ENCODE peak calls at places on chromosomes 5 and 9, in six cellular contexts. One of them, this sample, is unnamed.

GRCh38 chr9:128913995-128914772 is 6.6 kb upstream of the PHYHD1 start:
- DNase-seq in CD8-positive, alpha-beta T cell: no peak
- DNase-seq in effector memory CD4-positive, alpha-beta T cell: no peak
- DNase-seq in K562: no peak
- DNase-seq in kidney: no peak
- DNase-seq in epithelial cell of prostate: no peak
- DNase-seq in this sample: no peak

GRCh38 chr5:141968914-141969608 is at the start of gene RNF14:
- DNase-seq in kidney: peak
- DNase-seq in effector memory CD4-positive, alpha-beta T cell: peak
- DNase-seq in K562: peak
- DNase-seq in epithelial cell of prostate: peak
- DNase-seq in CD8-positive, alpha-beta T cell: peak
- DNase-seq in this sample: peak

GRCh38 chr9:95116002-95116819 is 201.3 kb downstream of the FANCC start:
- DNase-seq in epithelial cell of prostate: no peak
- DNase-seq in effector memory CD4-positive, alpha-beta T cell: no peak
- DNase-seq in CD8-positive, alpha-beta T cell: no peak
- DNase-seq in K562: no peak
- DNase-seq in kidney: no peak
- DNase-seq in this sample: no peak

GRCh38 chr9:22165144-22165543 is 156.0 kb upstream of the CDKN2B start:
- DNase-seq in epithelial cell of prostate: no peak
- DNase-seq in K562: no peak
- DNase-seq in CD8-positive, alpha-beta T cell: no peak
- DNase-seq in effector memory CD4-positive, alpha-beta T cell: no peak
- DNase-seq in kidney: no peak
- DNase-seq in this sample: no peak

GRCh38 chr5:67375606-67376005 is 179.0 kb upstream of the CD180 start:
- DNase-seq in CD8-positive, alpha-beta T cell: no peak
- DNase-seq in effector memory CD4-positive, alpha-beta T cell: no peak
- DNase-seq in kidney: no peak
- DNase-seq in K562: peak
- DNase-seq in epithelial cell of prostate: no peak
- DNase-seq in this sample: no peak

GRCh38 chr5:62466228-62466627 is 53.7 kb downstream of the IPO11 start:
- DNase-seq in K562: no peak
- DNase-seq in effector memory CD4-positive, alpha-beta T cell: no peak
- DNase-seq in CD8-positive, alpha-beta T cell: no peak
- DNase-seq in kidney: no peak
- DNase-seq in epithelial cell of prostate: no peak
- DNase-seq in this sample: no peak

GRCh38 chr5:75341934-75342333 is 4.9 kb downstream of the HMGCR start:
- DNase-seq in epithelial cell of prostate: no peak
- DNase-seq in kidney: no peak
- DNase-seq in K562: no peak
- DNase-seq in CD8-positive, alpha-beta T cell: no peak
- DNase-seq in effector memory CD4-positive, alpha-beta T cell: no peak
- DNase-seq in this sample: no peak

GRCh38 chr5:120108586-120109254 is 355.4 kb upstream of the PRR16 start:
- DNase-seq in epithelial cell of prostate: no peak
- DNase-seq in K562: no peak
- DNase-seq in CD8-positive, alpha-beta T cell: no peak
- DNase-seq in effector memory CD4-positive, alpha-beta T cell: no peak
- DNase-seq in kidney: no peak
- DNase-seq in this sample: no peak

GRCh38 chr9:134178781-134179551 is 14.6 kb upstream of the RNU6ATAC start:
- DNase-seq in epithelial cell of prostate: no peak
- DNase-seq in K562: no peak
- DNase-seq in kidney: peak
- DNase-seq in effector memory CD4-positive, alpha-beta T cell: no peak
- DNase-seq in CD8-positive, alpha-beta T cell: no peak
- DNase-seq in this sample: no peak

GRCh38 chr9:127418037-127418471 is 6.1 kb upstream of the ZNF79 start:
- DNase-seq in K562: peak
- DNase-seq in epithelial cell of prostate: no peak
- DNase-seq in CD8-positive, alpha-beta T cell: peak
- DNase-seq in kidney: no peak
- DNase-seq in effector memory CD4-positive, alpha-beta T cell: no peak
- DNase-seq in this sample: no peak

GRCh38 chr5:111930407-111930806 is 173.4 kb upstream of the NREP start:
- DNase-seq in effector memory CD4-positive, alpha-beta T cell: no peak
- DNase-seq in K562: no peak
- DNase-seq in epithelial cell of prostate: no peak
- DNase-seq in kidney: no peak
- DNase-seq in CD8-positive, alpha-beta T cell: no peak
- DNase-seq in this sample: no peak

GRCh38 chr5:133006653-133007052 is 19.7 kb downstream of the ZCCHC10 start:
- DNase-seq in epithelial cell of prostate: no peak
- DNase-seq in CD8-positive, alpha-beta T cell: no peak
- DNase-seq in K562: no peak
- DNase-seq in kidney: no peak
- DNase-seq in effector memory CD4-positive, alpha-beta T cell: no peak
- DNase-seq in this sample: no peak

GRCh38 chr5:160521392-160521663 is 99.7 kb downstream of the PTTG1 start:
- DNase-seq in K562: no peak
- DNase-seq in kidney: no peak
- DNase-seq in epithelial cell of prostate: no peak
- DNase-seq in CD8-positive, alpha-beta T cell: no peak
- DNase-seq in effector memory CD4-positive, alpha-beta T cell: no peak
- DNase-seq in this sample: no peak

GRCh38 chr5:118006229-118006628 is 982.1 kb downstream of the DTWD2 start:
- DNase-seq in effector memory CD4-positive, alpha-beta T cell: no peak
- DNase-seq in K562: no peak
- DNase-seq in kidney: no peak
- DNase-seq in CD8-positive, alpha-beta T cell: no peak
- DNase-seq in epithelial cell of prostate: no peak
- DNase-seq in this sample: no peak

GRCh38 chr9:132507670-132508469 is 74.5 kb upstream of the BARHL1 start:
- DNase-seq in CD8-positive, alpha-beta T cell: peak
- DNase-seq in kidney: peak
- DNase-seq in K562: peak
- DNase-seq in epithelial cell of prostate: no peak
- DNase-seq in effector memory CD4-positive, alpha-beta T cell: peak
- DNase-seq in this sample: peak

GRCh38 chr5:392431-392988 is 50.5 kb upstream of the EXOC3 start:
- DNase-seq in K562: no peak
- DNase-seq in effector memory CD4-positive, alpha-beta T cell: peak
- DNase-seq in CD8-positive, alpha-beta T cell: peak
- DNase-seq in kidney: no peak
- DNase-seq in epithelial cell of prostate: no peak
- DNase-seq in this sample: no peak

GRCh38 chr5:75091597-75091996 is 39.2 kb upstream of the GCNT4 start:
- DNase-seq in CD8-positive, alpha-beta T cell: no peak
- DNase-seq in effector memory CD4-positive, alpha-beta T cell: no peak
- DNase-seq in K562: no peak
- DNase-seq in kidney: no peak
- DNase-seq in epithelial cell of prostate: peak
- DNase-seq in this sample: no peak

GRCh38 chr9:27353405-27354229 is 56.7 kb upstream of the EQTN start:
- DNase-seq in kidney: no peak
- DNase-seq in epithelial cell of prostate: no peak
- DNase-seq in K562: no peak
- DNase-seq in CD8-positive, alpha-beta T cell: no peak
- DNase-seq in effector memory CD4-positive, alpha-beta T cell: no peak
- DNase-seq in this sample: peak

GRCh38 chr9:107738789-107739188 is 249.2 kb upstream of the KLF4 start:
- DNase-seq in K562: no peak
- DNase-seq in epithelial cell of prostate: no peak
- DNase-seq in kidney: no peak
- DNase-seq in effector memory CD4-positive, alpha-beta T cell: no peak
- DNase-seq in CD8-positive, alpha-beta T cell: no peak
- DNase-seq in this sample: no peak

GRCh38 chr5:94969174-94969573 is 315.7 kb downstream of the MCTP1 start:
- DNase-seq in CD8-positive, alpha-beta T cell: no peak
- DNase-seq in K562: no peak
- DNase-seq in effector memory CD4-positive, alpha-beta T cell: no peak
- DNase-seq in epithelial cell of prostate: no peak
- DNase-seq in kidney: no peak
- DNase-seq in this sample: no peak

GRCh38 chr5:37740331-37741066 is 99.3 kb downstream of the GDNF start:
- DNase-seq in effector memory CD4-positive, alpha-beta T cell: no peak
- DNase-seq in kidney: no peak
- DNase-seq in K562: no peak
- DNase-seq in CD8-positive, alpha-beta T cell: no peak
- DNase-seq in epithelial cell of prostate: no peak
- DNase-seq in this sample: no peak

GRCh38 chr9:72636621-72637020 is 115.2 kb downstream of the TMC1 start:
- DNase-seq in kidney: no peak
- DNase-seq in K562: no peak
- DNase-seq in epithelial cell of prostate: no peak
- DNase-seq in CD8-positive, alpha-beta T cell: no peak
- DNase-seq in effector memory CD4-positive, alpha-beta T cell: no peak
- DNase-seq in this sample: no peak

GRCh38 chr9:137310190-137311052 is 8.3 kb upstream of the NRARP start:
- DNase-seq in CD8-positive, alpha-beta T cell: no peak
- DNase-seq in K562: no peak
- DNase-seq in epithelial cell of prostate: no peak
- DNase-seq in effector memory CD4-positive, alpha-beta T cell: no peak
- DNase-seq in kidney: peak
- DNase-seq in this sample: no peak

GRCh38 chr5:3197699-3198098 is 397.9 kb upstream of the IRX1 start:
- DNase-seq in CD8-positive, alpha-beta T cell: no peak
- DNase-seq in effector memory CD4-positive, alpha-beta T cell: no peak
- DNase-seq in K562: no peak
- DNase-seq in kidney: no peak
- DNase-seq in epithelial cell of prostate: no peak
- DNase-seq in this sample: peak

GRCh38 chr9:96061293-96061987 is 185.9 kb downstream of the ERCC6L2 start:
- DNase-seq in kidney: no peak
- DNase-seq in effector memory CD4-positive, alpha-beta T cell: no peak
- DNase-seq in epithelial cell of prostate: no peak
- DNase-seq in CD8-positive, alpha-beta T cell: peak
- DNase-seq in K562: peak
- DNase-seq in this sample: peak

GRCh38 chr9:35563791-35564197 is 41.3 kb upstream of the TESK1 start:
- DNase-seq in CD8-positive, alpha-beta T cell: no peak
- DNase-seq in effector memory CD4-positive, alpha-beta T cell: no peak
- DNase-seq in epithelial cell of prostate: no peak
- DNase-seq in kidney: peak
- DNase-seq in K562: peak
- DNase-seq in this sample: no peak

GRCh38 chr5:35924122-35924949 is 14.1 kb downstream of the CAPSL start:
- DNase-seq in CD8-positive, alpha-beta T cell: no peak
- DNase-seq in K562: no peak
- DNase-seq in kidney: no peak
- DNase-seq in epithelial cell of prostate: no peak
- DNase-seq in effector memory CD4-positive, alpha-beta T cell: no peak
- DNase-seq in this sample: no peak

GRCh38 chr9:137828527-137829259 is 48.9 kb upstream of the CACNA1B start:
- DNase-seq in kidney: no peak
- DNase-seq in K562: peak
- DNase-seq in epithelial cell of prostate: no peak
- DNase-seq in effector memory CD4-positive, alpha-beta T cell: no peak
- DNase-seq in CD8-positive, alpha-beta T cell: no peak
- DNase-seq in this sample: no peak

GRCh38 chr5:88190106-88190834 is 78.4 kb downstream of the TMEM161B start:
- DNase-seq in effector memory CD4-positive, alpha-beta T cell: no peak
- DNase-seq in kidney: no peak
- DNase-seq in K562: no peak
- DNase-seq in epithelial cell of prostate: peak
- DNase-seq in CD8-positive, alpha-beta T cell: no peak
- DNase-seq in this sample: no peak

GRCh38 chr9:114178756-114179450 is 23.6 kb downstream of the COL27A1 start:
- DNase-seq in epithelial cell of prostate: no peak
- DNase-seq in K562: no peak
- DNase-seq in effector memory CD4-positive, alpha-beta T cell: no peak
- DNase-seq in kidney: peak
- DNase-seq in CD8-positive, alpha-beta T cell: no peak
- DNase-seq in this sample: no peak

GRCh38 chr5:134088291-134088690 is 26.2 kb upstream of the TCF7 start:
- DNase-seq in effector memory CD4-positive, alpha-beta T cell: no peak
- DNase-seq in epithelial cell of prostate: no peak
- DNase-seq in CD8-positive, alpha-beta T cell: no peak
- DNase-seq in kidney: no peak
- DNase-seq in K562: no peak
- DNase-seq in this sample: no peak

GRCh38 chr9:92385474-92385873 is 18.9 kb downstream of the OGN start:
- DNase-seq in effector memory CD4-positive, alpha-beta T cell: no peak
- DNase-seq in epithelial cell of prostate: no peak
- DNase-seq in K562: no peak
- DNase-seq in CD8-positive, alpha-beta T cell: no peak
- DNase-seq in kidney: no peak
- DNase-seq in this sample: no peak

GRCh38 chr5:1516615-1517601 is 6.9 kb downstream of the LPCAT1 start:
- DNase-seq in epithelial cell of prostate: no peak
- DNase-seq in kidney: peak
- DNase-seq in K562: no peak
- DNase-seq in effector memory CD4-positive, alpha-beta T cell: no peak
- DNase-seq in CD8-positive, alpha-beta T cell: no peak
- DNase-seq in this sample: no peak
- H3K27ac ChIP-seq in epithelial cell of prostate: peak
- H3K27ac ChIP-seq in kidney: no peak
- H3K27ac ChIP-seq in K562: no peak
- H3K27ac ChIP-seq in effector memory CD4-positive, alpha-beta T cell: no peak
- H3K27ac ChIP-seq in CD8-positive, alpha-beta T cell: no peak
- H3K27ac ChIP-seq in this sample: no peak

GRCh38 chr5:106094128-106094726 is 1576.5 kb downstream of the EFNA5 start:
- DNase-seq in K562: no peak
- DNase-seq in CD8-positive, alpha-beta T cell: no peak
- DNase-seq in kidney: no peak
- DNase-seq in effector memory CD4-positive, alpha-beta T cell: no peak
- DNase-seq in epithelial cell of prostate: peak
- DNase-seq in this sample: no peak
- H3K27ac ChIP-seq in K562: no peak
- H3K27ac ChIP-seq in CD8-positive, alpha-beta T cell: no peak
- H3K27ac ChIP-seq in kidney: no peak
- H3K27ac ChIP-seq in effector memory CD4-positive, alpha-beta T cell: no peak
- H3K27ac ChIP-seq in epithelial cell of prostate: peak
- H3K27ac ChIP-seq in this sample: no peak

DNA sequence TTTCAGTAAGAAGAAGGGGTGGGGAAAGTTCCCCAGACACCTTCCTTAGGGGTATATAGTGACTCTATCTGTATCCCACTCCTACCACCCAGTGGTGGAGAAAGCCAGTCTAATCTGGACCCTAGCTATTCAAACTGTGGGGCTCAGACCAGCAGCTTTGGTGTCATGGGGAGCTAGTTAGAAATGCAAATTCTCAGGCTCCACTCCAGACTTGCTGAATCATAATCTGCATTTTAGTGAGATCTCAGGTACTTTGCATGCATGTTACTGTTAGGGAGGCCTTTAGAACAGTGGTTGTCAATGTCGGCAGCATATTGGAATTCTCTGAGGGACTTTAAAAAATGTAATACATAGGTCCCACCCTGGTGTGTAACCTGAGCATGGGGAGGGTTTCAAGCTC is 12.1 kb upstream of the GM2A start:
- DNase-seq in CD8-positive, alpha-beta T cell: no peak
- DNase-seq in epithelial cell of prostate: no peak
- DNase-seq in K562: no peak
- DNase-seq in effector memory CD4-positive, alpha-beta T cell: no peak
- DNase-seq in kidney: no peak
- DNase-seq in this sample: no peak
- H3K27ac ChIP-seq in CD8-positive, alpha-beta T cell: no peak
- H3K27ac ChIP-seq in epithelial cell of prostate: no peak
- H3K27ac ChIP-seq in K562: no peak
- H3K27ac ChIP-seq in effector memory CD4-positive, alpha-beta T cell: no peak
- H3K27ac ChIP-seq in kidney: no peak
- H3K27ac ChIP-seq in this sample: no peak

GRCh38 chr9:36592801-36593583 is 20.3 kb downstream of the MELK start:
- DNase-seq in effector memory CD4-positive, alpha-beta T cell: no peak
- DNase-seq in epithelial cell of prostate: no peak
- DNase-seq in kidney: no peak
- DNase-seq in K562: no peak
- DNase-seq in CD8-positive, alpha-beta T cell: no peak
- DNase-seq in this sample: no peak
- H3K27ac ChIP-seq in effector memory CD4-positive, alpha-beta T cell: no peak
- H3K27ac ChIP-seq in epithelial cell of prostate: no peak
- H3K27ac ChIP-seq in kidney: no peak
- H3K27ac ChIP-seq in K562: no peak
- H3K27ac ChIP-seq in CD8-positive, alpha-beta T cell: no peak
- H3K27ac ChIP-seq in this sample: no peak

This sample was measured in caudate nucleus.